ENCODE peak calls at places on chromosomes 16 and 17, in five cellular contexts. One of them, this sample, is unnamed.

GRCh38 chr16:77637939-77638338 is 84.4 kb upstream of the NUDT7 start:
- DNase-seq in naive thymus-derived CD8-positive, alpha-beta T cell: no peak
- DNase-seq in activated naive CD4-positive, alpha-beta T cell: no peak
- DNase-seq in NCI-H1092: no peak
- DNase-seq in naive thymus-derived CD4-positive, alpha-beta T cell: no peak
- DNase-seq in this sample: no peak

GRCh38 chr17:81076097-81076754 is 41.3 kb downstream of the BAIAP2 start:
- DNase-seq in naive thymus-derived CD8-positive, alpha-beta T cell: no peak
- DNase-seq in activated naive CD4-positive, alpha-beta T cell: no peak
- DNase-seq in NCI-H1092: no peak
- DNase-seq in naive thymus-derived CD4-positive, alpha-beta T cell: no peak
- DNase-seq in this sample: no peak

GRCh38 chr17:68596411-68596945 is 4.7 kb downstream of the FAM20A start:
- DNase-seq in naive thymus-derived CD8-positive, alpha-beta T cell: no peak
- DNase-seq in activated naive CD4-positive, alpha-beta T cell: no peak
- DNase-seq in NCI-H1092: no peak
- DNase-seq in naive thymus-derived CD4-positive, alpha-beta T cell: no peak
- DNase-seq in this sample: no peak

GRCh38 chr17:76189741-76190140 is 48.7 kb upstream of the FOXJ1 start:
- DNase-seq in naive thymus-derived CD8-positive, alpha-beta T cell: no peak
- DNase-seq in activated naive CD4-positive, alpha-beta T cell: no peak
- DNase-seq in NCI-H1092: no peak
- DNase-seq in naive thymus-derived CD4-positive, alpha-beta T cell: no peak
- DNase-seq in this sample: no peak

GRCh38 chr17:36949461-36949927 is 740 bp downstream of the AATF start:
- DNase-seq in naive thymus-derived CD8-positive, alpha-beta T cell: no peak
- DNase-seq in activated naive CD4-positive, alpha-beta T cell: no peak
- DNase-seq in NCI-H1092: no peak
- DNase-seq in naive thymus-derived CD4-positive, alpha-beta T cell: no peak
- DNase-seq in this sample: no peak

GRCh38 chr16:19289805-19290490 is 4.4 kb downstream of the CLEC19A start:
- DNase-seq in naive thymus-derived CD8-positive, alpha-beta T cell: no peak
- DNase-seq in activated naive CD4-positive, alpha-beta T cell: no peak
- DNase-seq in NCI-H1092: no peak
- DNase-seq in naive thymus-derived CD4-positive, alpha-beta T cell: no peak
- DNase-seq in this sample: no peak

GRCh38 chr16:81632392-81633146 is 146.5 kb upstream of the PLCG2 start:
- DNase-seq in naive thymus-derived CD8-positive, alpha-beta T cell: peak
- DNase-seq in activated naive CD4-positive, alpha-beta T cell: peak
- DNase-seq in NCI-H1092: no peak
- DNase-seq in naive thymus-derived CD4-positive, alpha-beta T cell: peak
- DNase-seq in this sample: no peak

GRCh38 chr17:82882715-82883446 is 43.1 kb upstream of the ZNF750 start:
- DNase-seq in naive thymus-derived CD8-positive, alpha-beta T cell: peak
- DNase-seq in activated naive CD4-positive, alpha-beta T cell: peak
- DNase-seq in NCI-H1092: no peak
- DNase-seq in naive thymus-derived CD4-positive, alpha-beta T cell: peak
- DNase-seq in this sample: no peak

GRCh38 chr17:6480325-6480675 is 36.0 kb downstream of the PIMREG start:
- DNase-seq in naive thymus-derived CD8-positive, alpha-beta T cell: no peak
- DNase-seq in activated naive CD4-positive, alpha-beta T cell: no peak
- DNase-seq in NCI-H1092: no peak
- DNase-seq in naive thymus-derived CD4-positive, alpha-beta T cell: no peak
- DNase-seq in this sample: no peak

GRCh38 chr17:56912105-56912999 is 1.5 kb downstream of the TRIM25 start:
- DNase-seq in naive thymus-derived CD8-positive, alpha-beta T cell: no peak
- DNase-seq in activated naive CD4-positive, alpha-beta T cell: no peak
- DNase-seq in NCI-H1092: no peak
- DNase-seq in naive thymus-derived CD4-positive, alpha-beta T cell: no peak
- DNase-seq in this sample: no peak

GRCh38 chr16:49556252-49557069 is 182.9 kb downstream of the C16orf78 start:
- DNase-seq in naive thymus-derived CD8-positive, alpha-beta T cell: no peak
- DNase-seq in activated naive CD4-positive, alpha-beta T cell: no peak
- DNase-seq in NCI-H1092: no peak
- DNase-seq in naive thymus-derived CD4-positive, alpha-beta T cell: no peak
- DNase-seq in this sample: no peak

GRCh38 chr17:2737693-2738092 is 11.8 kb downstream of the CCDC92B start:
- DNase-seq in naive thymus-derived CD8-positive, alpha-beta T cell: no peak
- DNase-seq in activated naive CD4-positive, alpha-beta T cell: no peak
- DNase-seq in NCI-H1092: no peak
- DNase-seq in naive thymus-derived CD4-positive, alpha-beta T cell: no peak
- DNase-seq in this sample: no peak

GRCh38 chr17:39573447-39574298 is 34.0 kb downstream of the NEUROD2 start:
- DNase-seq in naive thymus-derived CD8-positive, alpha-beta T cell: no peak
- DNase-seq in activated naive CD4-positive, alpha-beta T cell: no peak
- DNase-seq in NCI-H1092: peak
- DNase-seq in naive thymus-derived CD4-positive, alpha-beta T cell: peak
- DNase-seq in this sample: no peak

GRCh38 chr16:70476272-70477020 is 22.1 kb downstream of the FCSK start:
- DNase-seq in naive thymus-derived CD8-positive, alpha-beta T cell: no peak
- DNase-seq in activated naive CD4-positive, alpha-beta T cell: no peak
- DNase-seq in NCI-H1092: no peak
- DNase-seq in naive thymus-derived CD4-positive, alpha-beta T cell: no peak
- DNase-seq in this sample: peak

GRCh38 chr17:5587431-5588032 is 3.2 kb upstream of the NLRP1 start:
- DNase-seq in naive thymus-derived CD8-positive, alpha-beta T cell: peak
- DNase-seq in activated naive CD4-positive, alpha-beta T cell: no peak
- DNase-seq in NCI-H1092: peak
- DNase-seq in naive thymus-derived CD4-positive, alpha-beta T cell: peak
- DNase-seq in this sample: peak

This sample was measured in AG04450.